ENCODE peak calls at places on chromosomes 5 and 9, in eight cellular contexts. P is fibroblast of villous mesenchyme, Q is neural progenitor cell, U is heart right ventricle, K is spleen, V is colonic mucosa, E is GM23338, R is A549. F is an unnamed sample.

GRCh38 chr5:140225396-140225795 is 50.4 kb downstream of the CYSTM1 start:
- DNase-seq in P (no peak), Q (no peak), U (no peak), K (no peak), V (peak), E (no peak), R (no peak), F (no peak)

GRCh38 chr9:3459076-3459475 is 66.7 kb downstream of the RFX3 start:
- DNase-seq in P (no peak), Q (no peak), U (no peak), K (no peak), V (no peak), E (no peak), R (no peak), F (no peak)

GRCh38 chr5:29833394-29833793 is 1360.1 kb upstream of the CDH6 start:
- DNase-seq in P (no peak), Q (peak), U (no peak), K (no peak), V (no peak), E (peak), R (no peak), F (no peak)

GRCh38 chr9:107484117-107484723 is 5.3 kb downstream of the KLF4 start:
- DNase-seq in P (peak), Q (peak), U (peak), K (no peak), V (peak), E (peak), R (peak), F (peak)

GRCh38 chr9:115400801-115401200 is 282.8 kb upstream of the TNC start:
- DNase-seq in P (peak), Q (no peak), U (no peak), K (no peak), V (no peak), E (no peak), R (no peak), F (no peak)

GRCh38 chr5:141597394-141597793 is 21.4 kb downstream of the DIAPH1 start:
- DNase-seq in P (no peak), Q (no peak), U (no peak), K (no peak), V (no peak), E (no peak), R (no peak), F (peak)

GRCh38 chr9:98983295-98984268 is 39.9 kb downstream of the COL15A1 start:
- DNase-seq in P (peak), Q (no peak), U (no peak), K (no peak), V (no peak), E (no peak), R (no peak), F (no peak)

GRCh38 chr9:12415361-12415760 is 277.8 kb upstream of the TYRP1 start:
- DNase-seq in P (no peak), Q (no peak), U (no peak), K (no peak), V (no peak), E (no peak), R (no peak), F (no peak)

GRCh38 chr9:92098638-92099037 is 16.6 kb downstream of the SPTLC1 start:
- DNase-seq in P (no peak), Q (no peak), U (no peak), K (no peak), V (no peak), E (no peak), R (no peak), F (no peak)

GRCh38 chr5:127839496-127840197 is 136.5 kb downstream of the CCDC192 start:
- DNase-seq in P (no peak), Q (no peak), U (no peak), K (no peak), V (no peak), E (no peak), R (no peak), F (no peak)

GRCh38 chr5:115297043-115297442 is 589 bp upstream of the CCDC112 start:
- DNase-seq in P (peak), Q (peak), U (no peak), K (no peak), V (no peak), E (no peak), R (peak), F (no peak)

GRCh38 chr5:54854883-54855581 is 130.4 kb downstream of the ESM1 start:
- DNase-seq in P (no peak), Q (no peak), U (no peak), K (no peak), V (no peak), E (no peak), R (no peak), F (no peak)

GRCh38 chr9:89440046-89440445 is 57.9 kb downstream of the SEMA4D start:
- DNase-seq in P (no peak), Q (no peak), U (no peak), K (no peak), V (no peak), E (no peak), R (no peak), F (no peak)

GRCh38 chr5:6775595-6775994 is 62.4 kb downstream of the TENT4A start:
- DNase-seq in P (no peak), Q (no peak), U (no peak), K (no peak), V (no peak), E (no peak), R (no peak), F (no peak)

GRCh38 chr5:32794086-32794485 is 83.0 kb downstream of the NPR3 start:
- DNase-seq in P (peak), Q (peak), U (no peak), K (no peak), V (no peak), E (peak), R (peak), F (no peak)

GRCh38 chr5:142937265-142937877 is 167.2 kb downstream of the ARHGAP26 start:
- DNase-seq in P (no peak), Q (no peak), U (no peak), K (no peak), V (no peak), E (no peak), R (no peak), F (no peak)

GRCh38 chr9:95137587-95138145 is 179.8 kb downstream of the FANCC start:
- DNase-seq in P (no peak), Q (no peak), U (no peak), K (no peak), V (no peak), E (no peak), R (no peak), F (no peak)

GRCh38 chr9:87640385-87640795 is 85.5 kb upstream of the CTSL start:
- DNase-seq in P (peak), Q (no peak), U (peak), K (no peak), V (no peak), E (no peak), R (no peak), F (no peak)

GRCh38 chr9:74795081-74795480 is 92.6 kb downstream of the TRPM6 start:
- DNase-seq in P (no peak), Q (no peak), U (no peak), K (no peak), V (no peak), E (no peak), R (no peak), F (no peak)